ENCODE peak calls at places on chromosome 12, in six cellular contexts. X is breast epithelium, K is foreskin fibroblast, U is tibial artery, I is A673, C is left lung. O is an unnamed sample.

GRCh38 chr12:120583478-120584030 is 2.4 kb upstream of the POP5 start:
- DNase-seq in K (peak), U (peak), X (peak), C (peak), I (peak), O (no peak)

GRCh38 chr12:120181991-120182631 is 12.4 kb downstream of the GCN1 start:
- DNase-seq in X (peak), I (no peak), K (peak), C (peak), U (no peak), O (no peak)

GRCh38 chr12:59708059-59708458 is 112.2 kb downstream of the SLC16A7 start:
- DNase-seq in X (no peak), U (no peak), K (peak), C (no peak), I (no peak), O (no peak)

GRCh38 chr12:112243255-112243965 is 118.0 kb downstream of the TRAFD1 start:
- DNase-seq in U (no peak), I (no peak), C (no peak), K (no peak), X (no peak), O (no peak)

GRCh38 chr12:47797432-47797831 is 22.3 kb downstream of the HDAC7 start:
- DNase-seq in K (no peak), I (no peak), C (no peak), X (no peak), U (no peak), O (no peak)

GRCh38 chr12:127054531-127054930 is 1212.4 kb upstream of the TMEM132C start:
- DNase-seq in I (no peak), U (no peak), K (no peak), C (no peak), X (no peak), O (no peak)

GRCh38 chr12:24025153-24025798 is 75.8 kb upstream of the SOX5 start:
- DNase-seq in I (peak), C (no peak), X (no peak), K (no peak), U (no peak), O (no peak)

GRCh38 chr12:559208-559905 is 99.6 kb downstream of the B4GALNT3 start:
- DNase-seq in I (no peak), K (no peak), X (no peak), U (no peak), C (no peak), O (no peak)

GRCh38 chr12:115223322-115223721 is 539.3 kb upstream of the TBX3 start:
- DNase-seq in I (no peak), X (no peak), U (no peak), K (peak), C (no peak), O (no peak)

GRCh38 chr12:25655702-25656101 is 102.6 kb upstream of the LMNTD1 start:
- DNase-seq in X (peak), K (no peak), I (no peak), C (no peak), U (no peak), O (no peak)

GRCh38 chr12:57093412-57094193 is 4.7 kb downstream of the NAB2 start:
- DNase-seq in C (peak), I (peak), X (peak), U (peak), K (peak), O (no peak)

GRCh38 chr12:53218551-53219114 is 11.6 kb upstream of the ITGB7 start:
- DNase-seq in C (no peak), I (no peak), U (peak), X (no peak), K (no peak), O (no peak)

GRCh38 chr12:64318605-64319004 is 72.0 kb downstream of the C12orf56 start:
- DNase-seq in I (peak), U (no peak), X (no peak), K (peak), C (no peak), O (no peak)

GRCh38 chr12:49674318-49674985 is 32.8 kb downstream of the FMNL3 start:
- DNase-seq in I (no peak), K (peak), C (no peak), U (no peak), X (peak), O (no peak)

GRCh38 chr12:81573228-81573627 is 185.9 kb downstream of the PPFIA2 start:
- DNase-seq in K (no peak), U (no peak), C (no peak), X (no peak), I (peak), O (no peak)

GRCh38 chr12:124497658-124498057 is 69.8 kb downstream of the NCOR2 start:
- DNase-seq in C (no peak), X (no peak), U (peak), K (peak), I (no peak), O (peak)

GRCh38 chr12:114166360-114166759 is 200.2 kb upstream of the RBM19 start:
- DNase-seq in I (peak), K (peak), X (no peak), U (no peak), C (no peak), O (no peak)
- TF ChIP-seq CTCF in I (peak), K (peak), X (no peak), U (peak), C (peak), O (peak)

GRCh38 chr12:71415336-71416231 is 24.0 kb upstream of the LGR5 start:
- DNase-seq in C (no peak), I (peak), X (no peak), K (no peak), U (no peak), O (no peak)
- TF ChIP-seq CTCF in C (peak), I (peak), X (no peak), K (peak), U (peak), O (peak)

GRCh38 chr12:52081263-52081733 is 1.8 kb downstream of the SMIM41 start:
- DNase-seq in U (no peak), K (no peak), C (no peak), I (no peak), X (no peak), O (no peak)

GRCh38 chr12:52082026-52082667 is 2.6 kb downstream of the SMIM41 start:
- DNase-seq in C (no peak), U (no peak), X (no peak), K (peak), I (no peak), O (no peak)

GRCh38 chr12:52080403-52081201 is 1.1 kb downstream of the SMIM41 start:
- DNase-seq in U (no peak), I (no peak), X (no peak), C (no peak), K (no peak), O (no peak)

GRCh38 chr12:52078276-52078675 is 1.2 kb upstream of the SMIM41 start:
- DNase-seq in K (no peak), X (no peak), C (peak), I (no peak), U (no peak), O (no peak)

GRCh38 chr12:52079576-52080402 is at the start of gene SMIM41:
- DNase-seq in I (no peak), U (no peak), C (no peak), K (no peak), X (no peak), O (no peak)
- TF ChIP-seq CTCF in I (no peak), U (no peak), C (no peak), K (no peak), X (no peak), O (no peak)

GRCh38 chr12:69658203-69658602 is 40.9 kb downstream of the BEST3 start:
- DNase-seq in X (no peak), I (no peak), U (no peak), K (no peak), C (no peak), O (no peak)

GRCh38 chr12:69657376-69658137 is 41.5 kb downstream of the BEST3 start:
- DNase-seq in K (no peak), X (no peak), I (no peak), C (no peak), U (no peak), O (no peak)

GRCh38 chr12:69660164-69660863 is 38.8 kb downstream of the BEST3 start:
- DNase-seq in X (no peak), I (no peak), C (no peak), U (no peak), K (no peak), O (no peak)

GRCh38 chr12:69662764-69663163 is 36.3 kb downstream of the BEST3 start:
- DNase-seq in K (no peak), U (no peak), C (no peak), X (no peak), I (peak), O (no peak)

GRCh38 chr12:69661386-69661785 is 37.7 kb downstream of the BEST3 start:
- DNase-seq in K (no peak), C (no peak), U (no peak), X (no peak), I (no peak), O (no peak)
- TF ChIP-seq CTCF in K (no peak), C (no peak), U (no peak), X (no peak), I (no peak), O (no peak)

DNA sequence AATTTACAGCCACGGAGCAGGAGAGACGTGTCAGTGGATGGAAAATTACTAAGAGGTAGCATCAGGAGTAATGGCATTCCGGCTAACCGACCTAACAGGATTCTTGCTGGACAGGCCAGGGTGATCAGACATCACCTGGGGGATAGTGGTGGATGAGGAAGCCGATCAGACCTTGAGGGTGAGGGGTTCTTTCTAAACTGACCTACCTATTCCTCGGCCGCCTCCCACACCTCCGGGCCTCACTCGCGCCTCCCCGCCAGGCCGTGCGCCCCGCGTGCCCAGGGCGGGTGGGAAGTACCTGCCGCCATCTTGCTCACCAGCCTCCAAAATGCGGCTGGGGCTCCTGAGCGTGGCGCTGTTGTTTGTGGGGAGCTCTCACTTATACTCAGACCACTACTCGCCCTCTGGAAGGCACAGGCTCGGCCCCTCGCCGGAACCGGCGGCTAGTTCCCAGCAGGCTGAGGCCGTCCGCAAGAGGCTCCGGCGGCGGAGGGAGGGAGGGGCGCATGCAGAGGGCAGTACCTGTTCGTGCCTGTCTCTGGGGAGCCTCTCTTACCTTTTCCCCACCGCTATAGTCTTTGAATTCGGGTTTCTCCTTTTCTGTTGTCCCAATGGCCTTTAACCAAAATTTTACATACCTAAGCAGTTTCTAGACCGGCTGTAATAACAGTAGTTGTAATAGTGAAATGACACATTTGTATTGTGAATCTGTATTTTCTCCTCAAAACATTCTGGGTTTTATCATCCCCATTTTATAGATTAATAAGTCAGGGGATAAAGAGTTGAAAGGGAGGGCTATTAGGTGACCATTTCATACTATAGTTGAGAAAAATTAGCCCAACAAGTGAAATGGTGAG is at the start of gene TMPRSS12:
- DNase-seq in X (peak), U (no peak), C (peak), K (no peak), I (no peak), O (no peak)
- TF ChIP-seq CTCF in X (no peak), U (no peak), C (no peak), K (no peak), I (no peak), O (no peak)

GRCh38 chr12:101789171-101789570 is 41.6 kb downstream of the GNPTAB start:
- DNase-seq in X (no peak), K (no peak), I (no peak), U (no peak), C (no peak), O (no peak)

GRCh38 chr12:101793401-101793800 is 37.4 kb downstream of the GNPTAB start:
- DNase-seq in X (no peak), C (no peak), I (no peak), U (no peak), K (peak), O (no peak)

GRCh38 chr12:101795013-101795412 is 35.7 kb downstream of the GNPTAB start:
- DNase-seq in C (no peak), K (no peak), X (no peak), U (no peak), I (no peak), O (no peak)

GRCh38 chr12:101794574-101794973 is 36.2 kb downstream of the GNPTAB start:
- DNase-seq in U (no peak), I (no peak), C (no peak), X (no peak), K (no peak), O (no peak)

DNA sequence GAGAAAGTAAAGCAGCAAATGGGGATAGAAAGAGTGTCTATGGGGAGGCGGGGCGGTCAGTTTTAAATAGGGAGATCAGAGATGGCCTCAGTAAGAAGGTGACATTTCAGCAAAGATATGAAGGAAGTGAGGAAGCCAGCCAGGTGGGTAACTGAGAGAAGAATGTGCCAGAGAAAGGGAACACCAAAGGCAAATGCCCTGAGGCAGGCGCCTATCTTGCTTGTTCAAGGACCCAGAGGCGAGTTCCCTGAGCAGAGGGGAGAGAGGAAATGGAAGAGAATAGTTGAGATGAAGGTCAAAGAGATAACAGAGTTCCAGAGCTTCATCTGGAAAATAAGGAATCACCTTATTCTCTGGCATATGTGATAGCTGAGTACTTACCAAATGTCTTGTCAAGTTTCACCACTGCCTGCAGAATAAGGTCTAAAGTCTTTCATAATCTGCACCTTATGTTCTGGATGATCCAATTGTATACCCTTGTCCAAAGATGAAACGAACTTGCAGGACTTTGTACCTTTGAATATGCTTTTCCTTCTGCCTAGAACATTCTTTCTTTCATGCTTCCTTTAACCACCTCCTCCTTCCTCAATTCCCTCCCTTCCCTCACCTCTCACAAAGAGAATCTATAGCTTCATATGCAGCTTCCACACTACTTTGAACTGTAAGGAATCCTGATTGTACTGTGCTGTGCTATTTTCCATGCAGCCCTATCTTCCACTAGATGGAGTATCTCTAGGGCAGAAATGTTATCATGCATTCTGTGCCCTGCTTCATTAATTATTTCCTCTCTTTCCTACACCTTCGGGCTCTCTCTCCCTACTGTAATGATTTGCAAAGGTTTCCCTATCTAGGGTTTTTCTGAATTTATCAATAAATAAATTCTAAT is 38.5 kb downstream of the GNPTAB start:
- DNase-seq in K (no peak), X (no peak), C (no peak), I (no peak), U (no peak), O (no peak)
- TF ChIP-seq CTCF in K (peak), X (no peak), C (no peak), I (peak), U (peak), O (no peak)

DNA sequence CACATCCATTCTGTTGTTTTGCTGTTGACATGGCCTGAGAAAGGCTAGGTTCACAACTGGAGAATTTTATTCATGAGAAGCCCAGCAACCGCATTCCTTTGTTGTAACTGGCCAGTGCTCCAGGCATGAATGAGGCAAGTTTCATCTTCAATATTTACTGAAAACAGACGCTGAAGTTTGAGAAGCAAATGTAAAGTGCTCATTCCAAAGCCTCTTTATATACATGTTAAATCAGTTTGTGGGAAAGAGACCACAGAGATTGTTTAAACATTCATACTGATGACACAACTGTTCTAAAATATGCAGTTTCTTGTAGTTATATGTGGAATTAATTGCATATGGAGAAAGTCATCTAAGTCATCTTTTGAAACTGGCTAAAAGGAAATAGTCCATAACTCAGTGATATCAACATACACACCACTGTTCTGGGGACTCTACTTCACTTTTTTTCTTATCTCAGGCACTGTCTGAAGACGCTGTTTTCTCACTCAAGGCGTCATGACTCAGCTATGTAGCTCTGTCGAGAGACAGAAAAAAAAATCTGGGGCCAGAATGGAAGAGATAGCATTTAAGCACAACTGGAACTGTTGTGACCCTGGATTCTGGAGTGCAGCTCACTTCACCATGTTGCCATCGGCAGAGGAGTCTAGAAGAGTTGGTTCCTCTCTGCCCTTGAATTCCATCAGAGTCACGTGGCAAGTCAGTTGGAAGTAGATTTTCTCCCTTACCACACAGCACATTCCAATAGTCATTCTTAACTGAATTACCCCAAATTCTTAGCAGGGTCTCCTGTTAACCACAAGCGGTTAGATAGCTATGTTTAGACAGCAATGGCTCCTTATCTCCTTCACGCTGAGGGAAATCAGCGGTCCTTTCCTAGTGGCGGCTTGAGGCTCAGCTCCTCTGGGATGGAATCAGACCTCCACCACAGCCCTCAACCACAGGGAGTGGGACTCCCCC is 258.4 kb upstream of the HMGA2 start:
- DNase-seq in U (no peak), K (peak), C (no peak), I (no peak), X (no peak), O (no peak)
- TF ChIP-seq CTCF in U (no peak), K (no peak), C (no peak), I (no peak), X (no peak), O (no peak)

O was measured in ascending aorta.